ENCODE peak calls at places on chromosomes 4 and X, in nine cellular contexts. F, T, B, Y, E, H, A, Q and W are unnamed samples.

GRCh38 chr4:188109157-188109755 is at the start of gene TRIML2:
- DNase-seq in Y (no peak), T (no peak), H (peak), A (no peak), F (no peak), E (no peak), Q (no peak), B (no peak), W (no peak)

GRCh38 chrX:9189286-9189685 is 155.4 kb upstream of the FAM9B start:
- DNase-seq in T (no peak), Q (no peak), E (no peak), A (no peak), Y (no peak), B (no peak), H (no peak), F (no peak), W (no peak)

GRCh38 chr4:95377511-95377910 is 171.3 kb downstream of the UNC5C start:
- DNase-seq in Q (no peak), T (no peak), F (no peak), H (no peak), Y (no peak), E (no peak), B (no peak), A (no peak), W (no peak)

GRCh38 chr4:44817905-44818304 is 91.5 kb upstream of the GNPDA2 start:
- DNase-seq in A (no peak), T (no peak), F (no peak), B (no peak), E (no peak), Q (no peak), H (no peak), Y (no peak), W (no peak)

GRCh38 chr4:88533937-88534750 is 10.6 kb upstream of the PYURF start:
- DNase-seq in Q (no peak), E (no peak), H (peak), F (no peak), B (peak), Y (no peak), A (no peak), T (no peak), W (no peak)

GRCh38 chrX:24870143-24870542 is 145.6 kb downstream of the ARX start:
- DNase-seq in E (no peak), Y (no peak), B (peak), H (no peak), F (no peak), Q (no peak), A (no peak), T (no peak), W (no peak)

GRCh38 chr4:39025552-39026085 is 6.6 kb downstream of the TMEM156 start:
- DNase-seq in H (no peak), A (no peak), E (no peak), T (no peak), B (peak), F (no peak), Y (no peak), Q (no peak), W (no peak)

GRCh38 chr4:39825741-39826231 is 127.8 kb downstream of the UBE2K start:
- DNase-seq in F (no peak), B (peak), Y (no peak), Q (no peak), T (no peak), H (no peak), A (no peak), E (no peak), W (no peak)

GRCh38 chr4:139300431-139301142 is 718 bp upstream of the NAA15 start:
- DNase-seq in E (no peak), Q (peak), A (no peak), B (peak), T (no peak), F (no peak), Y (no peak), H (peak), W (no peak)

GRCh38 chrX:153440556-153441135 is 5.2 kb downstream of the TREX2 start:
- DNase-seq in E (no peak), A (no peak), Y (no peak), T (no peak), Q (no peak), B (no peak), F (no peak), H (peak), W (no peak)

GRCh38 chr4:153610623-153611376 is 73.3 kb upstream of the TLR2 start:
- DNase-seq in Y (no peak), B (no peak), E (no peak), F (no peak), T (no peak), A (no peak), H (no peak), Q (no peak), W (no peak)

GRCh38 chrX:133434197-133434820 is 19.0 kb upstream of the GPC4 start:
- DNase-seq in B (no peak), E (no peak), Q (no peak), Y (no peak), T (no peak), F (no peak), A (no peak), H (no peak), W (no peak)

GRCh38 chr4:42397635-42398447 is 553 bp downstream of the SHISA3 start:
- DNase-seq in A (peak), E (no peak), F (peak), Y (peak), Q (peak), B (no peak), T (no peak), H (peak), W (no peak)

GRCh38 chrX:115232933-115233496 is 881 bp downstream of the LRCH2 start:
- DNase-seq in Y (no peak), B (no peak), Q (no peak), A (no peak), H (no peak), E (no peak), F (no peak), T (no peak), W (no peak)

GRCh38 chrX:5876984-5877655 is 351.5 kb downstream of the NLGN4X start:
- DNase-seq in E (no peak), H (peak), Q (peak), A (no peak), F (no peak), B (no peak), Y (no peak), T (no peak), W (no peak)

GRCh38 chr4:13592220-13592619 is 35.3 kb downstream of the BOD1L1 start:
- DNase-seq in A (no peak), E (no peak), T (no peak), B (no peak), F (no peak), H (no peak), Y (no peak), Q (no peak), W (no peak)

GRCh38 chrX:42519666-42520231 is 258.2 kb downstream of the PPP1R2C start:
- DNase-seq in F (no peak), E (no peak), H (peak), A (no peak), B (peak), Q (no peak), T (no peak), Y (no peak), W (no peak)

GRCh38 chrX:119646515-119646914 is 40.3 kb upstream of the NKRF start:
- DNase-seq in T (no peak), H (no peak), Y (no peak), F (no peak), B (no peak), A (no peak), Q (no peak), E (no peak), W (no peak)
- TF ChIP-seq CTCF in T (no peak), H (no peak), Y (no peak), F (no peak), B (no peak), A (no peak), Q (no peak), E (no peak), W (no peak)

GRCh38 chr4:145775406-145775805 is 95.5 kb downstream of the C4orf51 start:
- DNase-seq in B (no peak), F (no peak), Y (no peak), H (no peak), Q (no peak), T (no peak), A (no peak), E (no peak), W (no peak)
- TF ChIP-seq CTCF in B (no peak), F (no peak), Y (no peak), H (no peak), Q (no peak), T (no peak), A (no peak), E (no peak), W (peak)

DNA sequence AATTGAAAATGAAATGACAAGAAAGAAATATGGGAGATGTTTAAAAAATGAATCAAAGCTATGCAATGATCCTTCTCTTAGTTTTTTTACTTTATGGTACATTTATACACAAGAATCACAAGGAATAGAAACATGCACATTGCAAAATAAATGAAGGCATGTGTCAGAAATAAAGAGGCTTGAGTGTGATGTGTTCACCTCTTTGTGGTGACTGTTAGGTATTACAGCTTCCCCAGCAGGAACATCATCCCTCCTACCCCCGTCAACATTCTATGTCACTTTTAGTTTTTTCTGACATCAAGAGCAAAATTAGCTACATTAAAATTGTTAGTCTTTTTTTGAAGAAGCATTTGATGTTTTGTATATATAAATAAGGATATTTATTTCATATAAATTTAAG is 214.8 kb downstream of the SLC4A4 start:
- DNase-seq in E (no peak), H (peak), F (no peak), Q (no peak), T (no peak), B (peak), Y (no peak), A (no peak), W (no peak)
- TF ChIP-seq CTCF in E (peak), H (peak), F (peak), Q (peak), T (no peak), B (peak), Y (no peak), A (peak), W (peak)

GRCh38 chr4:56048621-56049427 is 100.1 kb downstream of the CEP135 start:
- DNase-seq in H (peak), A (peak), T (no peak), Y (peak), E (no peak), B (peak), Q (peak), F (peak), W (no peak)
- TF ChIP-seq CTCF in H (peak), A (peak), T (no peak), Y (no peak), E (peak), B (peak), Q (peak), F (peak), W (peak)

GRCh38 chrX:55206152-55206941 is 13.8 kb upstream of the PAGE5 start:
- DNase-seq in T (no peak), B (no peak), Y (no peak), F (no peak), A (no peak), H (no peak), Q (no peak), E (no peak), W (no peak)

GRCh38 chrX:55210931-55211677 is 9.0 kb upstream of the PAGE5 start:
- DNase-seq in A (no peak), E (no peak), Q (peak), B (no peak), H (no peak), F (no peak), Y (no peak), T (no peak), W (no peak)
- TF ChIP-seq CTCF in A (no peak), E (no peak), Q (peak), B (no peak), H (no peak), F (no peak), Y (no peak), T (no peak), W (no peak)